ENCODE peak calls at places on chromosome 1, in eight cellular contexts. H is ovary, P is esophagus muscularis mucosa, B is H1, T is tibial nerve, J is A549, Y is HepG2, C is transverse colon. E is an unnamed sample.

GRCh38 chr1:116521186-116521585 is 49.6 kb downstream of the CD58 start:
- DNase-seq in J (no peak), Y (no peak), B (no peak), C (no peak), T (no peak), H (no peak), P (no peak), E (no peak)

GRCh38 chr1:28553229-28553930 is 495 bp downstream of the TRNAU1AP start:
- DNase-seq in H (peak), C (peak), T (peak), Y (no peak), B (no peak), P (no peak), J (no peak), E (no peak)

GRCh38 chr1:108801101-108801500 is 54.6 kb downstream of the STXBP3 start:
- DNase-seq in T (no peak), P (no peak), C (no peak), J (no peak), H (no peak), Y (no peak), B (no peak), E (no peak)

GRCh38 chr1:14822493-14822892 is 224.0 kb downstream of the KAZN start:
- DNase-seq in Y (no peak), H (no peak), B (no peak), C (no peak), J (no peak), P (no peak), T (no peak), E (no peak)

GRCh38 chr1:157311730-157312269 is 173.6 kb upstream of the ETV3 start:
- DNase-seq in C (no peak), B (no peak), T (no peak), J (no peak), H (no peak), P (no peak), Y (no peak), E (no peak)

GRCh38 chr1:18977428-18977827 is 21.0 kb upstream of the IFFO2 start:
- DNase-seq in T (no peak), C (no peak), B (no peak), P (no peak), Y (no peak), H (no peak), J (no peak), E (no peak)

GRCh38 chr1:53552981-53553733 is 94.0 kb downstream of the DMRTB1 start:
- DNase-seq in H (no peak), Y (no peak), T (no peak), B (no peak), P (no peak), C (peak), J (no peak), E (peak)

GRCh38 chr1:12608311-12608957 is 9.6 kb downstream of the DHRS3 start:
- DNase-seq in C (no peak), B (no peak), H (no peak), Y (peak), T (no peak), P (no peak), J (peak), E (no peak)

GRCh38 chr1:201742476-201742875 is 86.5 kb upstream of the IPO9 start:
- DNase-seq in H (no peak), Y (no peak), C (no peak), J (no peak), P (no peak), T (peak), B (no peak), E (no peak)

GRCh38 chr1:220976390-220976789 is 97.1 kb downstream of the HLX start:
- DNase-seq in Y (no peak), P (no peak), H (no peak), T (no peak), C (no peak), B (no peak), J (no peak), E (no peak)

GRCh38 chr1:162189345-162189744 is 119.9 kb downstream of the NOS1AP start:
- DNase-seq in C (no peak), B (no peak), H (no peak), J (no peak), T (no peak), Y (no peak), P (no peak), E (no peak)

GRCh38 chr1:209626633-209627348 is 25.4 kb downstream of the LAMB3 start:
- DNase-seq in H (no peak), T (no peak), C (no peak), B (no peak), Y (no peak), J (no peak), P (no peak), E (no peak)

DNA sequence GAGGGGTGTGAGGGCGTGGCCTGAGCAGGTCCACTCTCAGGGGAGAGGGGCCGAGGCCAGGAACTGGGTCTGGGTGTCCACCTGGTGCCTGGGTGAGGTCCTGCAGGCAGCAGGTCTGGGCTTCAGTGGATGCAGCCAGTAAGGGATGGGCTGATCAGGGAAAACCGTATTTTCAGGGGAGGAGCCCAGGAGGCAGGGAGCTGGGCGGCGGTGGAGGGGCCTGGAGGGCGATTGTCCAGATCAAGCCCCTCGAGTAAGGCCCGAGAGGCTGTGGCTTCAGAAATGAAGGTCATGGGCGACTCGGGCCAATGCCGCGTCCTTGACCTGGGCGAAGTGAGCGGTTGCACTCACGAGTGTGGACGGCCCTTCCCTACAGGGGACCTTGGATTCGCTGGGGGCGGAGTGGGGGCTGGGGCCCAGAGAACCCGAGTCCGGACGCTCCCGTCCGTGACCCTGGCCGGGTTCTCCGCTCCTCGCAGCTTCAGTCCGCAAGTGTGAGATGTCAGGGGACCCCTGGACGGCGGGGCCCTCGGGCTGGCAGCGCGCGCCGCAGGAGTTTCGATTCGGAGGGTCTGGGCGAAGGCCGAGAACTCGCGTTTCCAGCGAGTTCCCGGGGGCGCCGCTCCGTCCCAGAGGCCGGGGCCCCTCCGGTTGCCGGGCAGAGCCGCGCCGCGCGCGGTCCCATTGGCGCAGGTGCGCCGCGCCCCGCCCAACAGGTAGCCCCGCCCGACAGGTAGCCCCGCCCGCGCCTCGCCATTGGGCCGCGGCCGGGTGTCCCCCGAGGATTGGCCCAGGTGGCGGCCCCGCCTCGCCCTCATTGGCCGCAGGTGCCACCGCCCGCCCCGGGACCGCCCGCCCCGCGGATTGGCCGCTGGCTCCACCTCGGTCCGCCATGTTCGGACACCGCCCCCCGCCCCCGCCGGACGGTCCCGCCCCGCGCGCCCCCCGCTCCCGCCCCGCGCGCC is at the start of gene PRKCZ:
- DNase-seq in J (peak), B (peak), Y (peak), C (peak), H (peak), T (no peak), P (no peak), E (no peak)
- TF ChIP-seq EP300 in J (no peak), B (no peak), Y (peak), C (no peak), H (no peak), T (no peak), P (no peak), E (no peak)

GRCh38 chr1:51966559-51966958 is 23.9 kb downstream of the RAB3B start:
- DNase-seq in T (no peak), C (no peak), P (no peak), H (no peak), B (no peak), Y (no peak), J (no peak), E (no peak)

GRCh38 chr1:51964309-51964696 is 26.2 kb downstream of the RAB3B start:
- DNase-seq in C (no peak), Y (no peak), T (no peak), H (no peak), B (no peak), P (no peak), J (no peak), E (no peak)

GRCh38 chr1:51973587-51974474 is 16.7 kb downstream of the RAB3B start:
- DNase-seq in Y (no peak), C (no peak), T (no peak), B (no peak), P (no peak), J (no peak), H (no peak), E (no peak)

GRCh38 chr1:51968632-51969031 is 21.9 kb downstream of the RAB3B start:
- DNase-seq in J (peak), Y (peak), B (no peak), C (no peak), P (no peak), T (no peak), H (no peak), E (no peak)

DNA sequence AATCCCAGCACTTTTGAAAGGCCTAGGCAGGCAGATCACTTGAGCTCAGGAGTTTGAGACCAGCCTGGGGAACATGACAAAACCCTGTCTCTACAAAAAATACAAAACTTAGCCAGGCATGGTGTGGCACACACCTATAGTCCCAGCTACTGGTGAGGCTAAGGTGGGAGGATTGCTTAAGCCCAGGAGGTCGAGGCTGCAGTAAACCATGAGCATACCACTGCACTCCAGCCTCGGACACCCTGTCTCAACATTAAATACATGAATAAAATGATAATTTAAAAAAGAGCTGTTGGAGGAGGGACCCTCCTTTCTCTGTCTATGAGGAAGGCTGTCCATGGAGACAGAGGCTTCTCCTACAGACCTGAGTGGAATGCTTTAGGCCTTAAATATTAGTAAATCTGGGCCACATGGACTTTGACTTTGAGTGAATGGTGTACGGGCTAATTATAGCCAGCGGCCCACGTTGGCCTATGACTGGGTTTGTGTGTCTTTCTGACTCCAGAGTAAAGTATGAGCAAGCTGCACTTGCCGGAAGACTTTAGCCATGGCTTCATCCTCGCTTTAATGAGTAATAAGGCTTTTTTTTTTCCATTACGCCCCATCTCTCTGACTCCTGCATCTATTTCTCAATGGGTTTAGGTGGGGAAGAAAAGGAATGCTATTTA is 21.3 kb downstream of the RAB3B start:
- DNase-seq in C (no peak), P (no peak), B (no peak), H (no peak), J (peak), Y (peak), T (no peak), E (no peak)
- H3K27ac ChIP-seq in C (no peak), P (no peak), B (no peak), H (no peak), J (peak), Y (peak), T (no peak), E (no peak)

GRCh38 chr1:47433453-47434050 is 4.3 kb upstream of the FOXD2 start:
- DNase-seq in Y (no peak), T (no peak), J (no peak), H (no peak), P (no peak), C (no peak), B (no peak), E (no peak)

GRCh38 chr1:47434051-47434842 is 3.6 kb upstream of the FOXD2 start:
- DNase-seq in Y (no peak), B (no peak), C (peak), T (no peak), H (peak), P (no peak), J (no peak), E (no peak)

GRCh38 chr1:47433037-47433421 is 4.8 kb upstream of the FOXD2 start:
- DNase-seq in Y (no peak), P (no peak), C (no peak), T (no peak), B (no peak), J (no peak), H (no peak), E (no peak)

GRCh38 chr1:47432071-47433036 is 5.5 kb upstream of the FOXD2 start:
- DNase-seq in P (no peak), H (peak), J (peak), B (peak), Y (peak), C (peak), T (peak), E (no peak)

DNA sequence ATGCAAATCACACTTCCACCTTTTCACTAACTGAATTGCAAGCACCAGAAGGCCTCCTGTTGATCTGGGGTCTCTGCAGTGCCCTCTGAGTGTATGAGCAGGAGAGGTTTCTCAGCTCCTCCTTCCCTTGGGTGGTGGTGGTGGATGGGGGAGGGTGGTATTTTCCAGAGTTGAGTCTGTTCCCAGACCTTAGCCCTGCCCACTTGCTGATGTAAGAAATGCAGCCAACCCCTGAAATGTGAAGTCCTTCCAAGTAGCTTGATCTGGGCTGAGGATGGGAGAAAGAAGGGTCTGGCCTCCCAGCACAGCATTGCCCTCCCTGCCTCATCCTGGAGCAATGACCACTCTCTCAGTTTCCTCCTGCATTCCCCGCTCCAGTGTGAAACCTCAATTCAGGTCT is 6.3 kb upstream of the FOXD2 start:
- DNase-seq in T (no peak), J (no peak), P (no peak), H (no peak), C (no peak), B (no peak), Y (no peak), E (no peak)
- TF ChIP-seq EP300 in T (no peak), J (no peak), P (no peak), H (no peak), C (no peak), B (no peak), Y (no peak), E (no peak)

GRCh38 chr1:10516244-10516643 is 41.5 kb downstream of the PEX14 start:
- DNase-seq in H (no peak), T (no peak), C (no peak), B (no peak), J (no peak), P (no peak), Y (peak), E (no peak)

GRCh38 chr1:10516925-10517676 is 42.4 kb downstream of the PEX14 start:
- DNase-seq in T (no peak), H (no peak), J (no peak), Y (no peak), C (no peak), B (no peak), P (no peak), E (no peak)

GRCh38 chr1:10517677-10517982 is 42.9 kb downstream of the PEX14 start:
- DNase-seq in Y (no peak), B (no peak), J (no peak), P (no peak), T (no peak), H (no peak), C (no peak), E (no peak)

GRCh38 chr1:10514490-10515235 is 39.9 kb downstream of the PEX14 start:
- DNase-seq in Y (peak), B (no peak), J (peak), H (no peak), T (no peak), P (no peak), C (no peak), E (no peak)

DNA sequence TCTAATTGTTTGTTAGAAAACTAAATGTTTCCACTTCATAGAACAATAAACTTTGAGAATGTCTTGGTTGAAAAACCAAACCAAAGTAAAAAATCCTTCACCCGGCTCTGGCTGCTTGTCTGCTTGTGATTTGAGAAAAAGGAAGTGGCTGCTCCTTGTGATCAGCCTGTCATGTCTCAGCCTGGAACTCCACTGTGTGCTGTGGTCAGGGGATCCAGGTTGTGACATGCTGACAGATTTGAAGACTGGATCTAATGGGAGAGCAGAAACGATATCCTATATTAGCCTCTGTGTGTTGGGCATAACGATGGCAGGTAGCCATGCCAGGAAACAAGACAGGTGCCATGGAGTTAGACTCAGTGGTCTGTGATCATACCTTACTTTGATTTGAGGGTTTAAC is 40.9 kb downstream of the PEX14 start:
- DNase-seq in Y (no peak), J (no peak), T (no peak), C (no peak), B (no peak), H (no peak), P (no peak), E (no peak)
- H3K27ac ChIP-seq in Y (peak), J (no peak), T (no peak), C (no peak), B (no peak), H (no peak), P (no peak), E (peak)

DNA sequence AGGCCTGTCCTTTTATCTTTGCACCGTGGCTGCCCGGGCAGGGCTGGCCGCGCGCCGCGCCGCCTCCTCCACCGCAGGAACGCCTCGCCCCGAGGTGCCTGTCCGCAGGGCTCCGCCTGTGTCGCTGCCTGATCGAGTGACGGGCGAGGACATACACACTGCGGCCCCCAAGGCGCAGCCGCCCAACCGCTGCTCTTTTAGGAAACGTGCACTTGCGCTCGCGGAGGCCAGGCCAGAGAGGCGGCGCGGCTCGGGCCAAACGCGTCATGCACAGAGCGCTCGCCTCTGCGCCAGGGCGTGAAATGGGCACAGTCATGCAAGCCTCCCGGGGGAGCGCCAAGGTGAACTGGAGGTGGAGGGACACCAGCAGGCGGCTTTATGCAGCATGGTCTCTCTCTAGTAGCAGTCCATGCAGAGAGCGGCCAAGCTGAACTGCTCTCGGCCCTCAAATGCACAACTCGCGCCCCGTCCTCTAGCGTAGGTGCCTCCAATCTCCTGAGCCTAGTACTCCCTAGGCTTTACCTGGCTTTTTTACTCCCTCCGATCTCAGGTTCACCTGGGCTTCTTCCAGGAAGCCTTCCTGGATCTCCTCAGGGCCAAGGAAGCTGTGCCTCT is 12.9 kb downstream of the TRABD2B start:
- DNase-seq in C (no peak), H (no peak), B (no peak), T (no peak), P (no peak), J (no peak), Y (no peak), E (no peak)
- TF ChIP-seq EP300 in C (no peak), H (no peak), B (no peak), T (no peak), P (no peak), J (no peak), Y (no peak), E (no peak)

GRCh38 chr1:234538930-234539649 is 60.1 kb upstream of the TARBP1 start:
- DNase-seq in J (no peak), P (no peak), T (no peak), C (no peak), B (no peak), Y (no peak), H (no peak), E (no peak)
- H3K27ac ChIP-seq in J (peak), P (peak), T (peak), C (peak), B (no peak), Y (peak), H (no peak), E (peak)

GRCh38 chr1:236284291-236284711 is 2.5 kb upstream of the ERO1B start:
- DNase-seq in P (no peak), C (no peak), B (no peak), Y (no peak), J (no peak), T (no peak), H (no peak), E (no peak)

GRCh38 chr1:236281286-236282158 is at the start of gene ERO1B:
- DNase-seq in Y (peak), B (peak), H (peak), C (peak), J (peak), P (peak), T (peak), E (peak)

GRCh38 chr1:236282719-236283118 is 961 bp upstream of the ERO1B start:
- DNase-seq in Y (no peak), H (no peak), B (no peak), J (no peak), P (no peak), C (no peak), T (no peak), E (no peak)

GRCh38 chr1:236282159-236282716 is 480 bp upstream of the ERO1B start:
- DNase-seq in H (no peak), J (no peak), T (no peak), B (no peak), Y (no peak), P (no peak), C (no peak), E (no peak)

DNA sequence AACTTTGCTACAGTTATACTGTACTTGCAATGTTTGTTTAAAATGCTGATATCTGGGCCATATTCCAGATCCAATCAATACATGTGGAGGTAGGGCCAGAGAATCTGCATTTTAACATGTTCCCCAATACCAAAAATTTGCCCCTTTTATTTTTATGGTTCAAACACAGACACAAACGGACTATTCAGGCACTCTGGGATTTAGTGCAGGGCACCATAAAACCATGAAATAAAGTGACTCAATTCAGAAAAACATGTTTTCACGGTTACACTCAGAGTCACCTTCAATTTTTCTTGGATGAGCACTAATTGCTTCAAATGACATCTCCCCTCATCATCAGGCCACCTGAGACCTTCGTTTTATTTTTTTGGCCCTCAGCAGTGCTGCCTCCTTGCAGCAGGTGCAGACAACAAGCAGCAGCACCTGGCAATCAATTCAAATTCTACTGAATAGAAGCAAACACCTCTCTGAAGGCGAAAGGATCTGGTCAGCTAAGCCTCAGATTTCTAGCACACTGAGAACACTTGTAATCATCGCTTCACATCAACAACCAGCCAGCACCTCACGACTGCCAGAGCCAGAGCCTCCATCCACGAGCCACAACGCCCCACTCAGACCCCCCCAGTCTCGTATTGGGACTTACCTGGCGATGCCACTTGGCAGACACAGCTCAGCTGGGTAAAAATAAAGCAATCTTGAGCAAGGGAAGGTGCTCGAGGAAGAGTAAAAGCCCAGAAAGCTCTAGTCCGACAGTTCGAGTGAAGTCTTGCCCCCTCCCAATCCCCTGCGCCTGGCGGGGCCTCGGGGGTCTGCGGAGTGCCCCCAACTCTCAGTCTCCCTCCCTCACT is 1.1 kb downstream of the ERO1B start:
- DNase-seq in C (peak), B (no peak), T (no peak), P (no peak), J (no peak), Y (no peak), H (no peak), E (no peak)
- TF ChIP-seq EP300 in C (no peak), B (no peak), T (no peak), P (no peak), J (no peak), Y (no peak), H (no peak), E (no peak)